ENCODE peak calls at places on chromosomes 11 and 22, in four cellular contexts. J, B, G and E are unnamed samples.

GRCh38 chr11:4539603-4540219 is 5.3 kb upstream of the OR52M1 start:
- DNase-seq in G (peak), B (peak), J (peak), E (peak)

GRCh38 chr11:130166457-130166784 is 6.8 kb downstream of the ST14 start:
- DNase-seq in B (peak), J (no peak), G (peak), E (peak)

GRCh38 chr22:41488596-41489385 is 19.9 kb downstream of the ACO2 start:
- DNase-seq in G (no peak), J (no peak), B (no peak), E (no peak)

GRCh38 chr11:61027141-61027840 is 55.8 kb downstream of the CD6 start:
- DNase-seq in G (no peak), J (no peak), B (no peak), E (no peak)

GRCh38 chr22:45686842-45687241 is 15.2 kb downstream of the ATXN10 start:
- DNase-seq in G (peak), J (no peak), B (no peak), E (no peak)

GRCh38 chr11:563812-564578 is 3.2 kb downstream of the RASSF7 start:
- DNase-seq in G (no peak), B (no peak), J (no peak), E (peak)

GRCh38 chr11:61854966-61855714 is 27.0 kb downstream of the FADS2 start:
- DNase-seq in J (no peak), B (no peak), G (no peak), E (no peak)

GRCh38 chr22:23055448-23056179 is 14.7 kb upstream of the GNAZ start:
- DNase-seq in B (no peak), G (no peak), J (no peak), E (no peak)

GRCh38 chr22:48251629-48252028 is 1489.2 kb downstream of the TBC1D22A start:
- DNase-seq in G (no peak), J (no peak), B (no peak), E (no peak)

GRCh38 chr22:46150615-46151423 is 493 bp downstream of the PPARA start:
- DNase-seq in G (no peak), B (peak), J (peak), E (peak)

GRCh38 chr11:8080674-8081590 is at the start of gene TUB:
- DNase-seq in B (no peak), J (peak), G (peak), E (peak)

GRCh38 chr11:48025293-48025982 is 45.1 kb downstream of the PTPRJ start:
- DNase-seq in B (no peak), G (no peak), J (no peak), E (no peak)

GRCh38 chr22:35728639-35729308 is 11.1 kb downstream of the APOL5 start:
- DNase-seq in B (no peak), G (no peak), J (no peak), E (peak)

GRCh38 chr11:64571050-64571409 is 20.0 kb upstream of the SLC22A12 start:
- DNase-seq in B (no peak), J (no peak), G (no peak), E (no peak)

GRCh38 chr11:82792822-82793569 is 59.3 kb upstream of the FAM181B start:
- DNase-seq in J (no peak), G (no peak), B (no peak), E (no peak)

GRCh38 chr11:70107191-70107590 is 29.1 kb downstream of the ANO1 start:
- DNase-seq in B (no peak), G (no peak), J (no peak), E (no peak)

GRCh38 chr11:119085523-119085878 is 820 bp downstream of the HMBS start:
- DNase-seq in B (no peak), G (no peak), J (peak), E (no peak)

GRCh38 chr11:47847892-47848635 is at the start of gene NUP160:
- DNase-seq in J (peak), B (peak), G (peak), E (peak)

GRCh38 chr11:62898027-62898426 is 17.3 kb downstream of the SLC3A2 start:
- DNase-seq in G (no peak), J (no peak), B (no peak), E (no peak)

GRCh38 chr22:45376703-45377102 is 36.7 kb downstream of the SMC1B start:
- DNase-seq in G (peak), J (no peak), B (peak), E (no peak)

GRCh38 chr22:19747574-19747973 is 13.0 kb upstream of the TBX1 start:
- DNase-seq in J (no peak), B (no peak), G (no peak), E (no peak)

GRCh38 chr11:120532511-120533196 is 21.1 kb downstream of the GRIK4 start:
- DNase-seq in J (no peak), G (peak), B (no peak), E (no peak)

GRCh38 chr11:103170865-103171264 is 61.6 kb downstream of the DYNC2H1 start:
- DNase-seq in B (no peak), G (peak), J (no peak), E (no peak)

GRCh38 chr11:1167256-1167655 is 9.5 kb downstream of the MUC5AC start:
- DNase-seq in G (no peak), B (no peak), J (no peak), E (no peak)

GRCh38 chr11:102293873-102294601 is 23.2 kb upstream of the BIRC3 start:
- DNase-seq in G (peak), J (peak), B (peak), E (no peak)

GRCh38 chr11:111512296-111513239 is at the start of gene BTG4:
- DNase-seq in J (peak), G (peak), B (no peak), E (peak)

GRCh38 chr11:128868851-128869671 is 2.0 kb upstream of the KCNJ1 start:
- DNase-seq in J (no peak), B (no peak), G (no peak), E (no peak)

DNA sequence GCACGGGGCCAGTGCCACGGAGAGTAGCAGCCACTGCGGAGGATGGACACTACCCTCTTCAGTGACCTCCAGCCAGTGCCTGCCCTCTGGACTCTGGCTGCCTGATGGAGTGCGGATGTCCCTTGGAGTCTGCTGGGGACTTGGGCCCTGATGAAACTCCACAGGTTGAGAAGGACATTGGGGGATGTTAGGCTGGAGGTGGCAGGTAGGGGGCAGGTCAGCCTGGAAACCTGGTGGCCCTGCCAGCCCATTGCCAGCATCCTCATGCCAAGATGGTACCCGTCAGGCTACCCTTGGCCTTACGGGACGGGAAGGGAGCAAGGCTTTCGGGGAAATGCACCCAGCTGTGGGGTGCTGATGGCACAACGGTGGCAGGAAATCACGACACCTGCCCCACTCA is 4.0 kb downstream of the CABP7 start:
- DNase-seq in B (no peak), G (no peak), J (no peak), E (no peak)
- TF ChIP-seq CTCF in B (no peak), G (no peak), J (no peak), E (no peak)

GRCh38 chr11:32385998-32386397 is 49.3 kb downstream of the WT1 start:
- DNase-seq in B (no peak), J (peak), G (peak), E (peak)
- TF ChIP-seq CTCF in B (no peak), J (no peak), G (peak), E (peak)

GRCh38 chr11:76947190-76947589 is 86.5 kb downstream of the ACER3 start:
- DNase-seq in J (no peak), B (no peak), G (no peak), E (no peak)

GRCh38 chr11:76944225-76944624 is 83.5 kb downstream of the ACER3 start:
- DNase-seq in G (no peak), J (no peak), B (no peak), E (no peak)

GRCh38 chr11:76946223-76946622 is 85.5 kb downstream of the ACER3 start:
- DNase-seq in G (no peak), J (no peak), B (no peak), E (no peak)

DNA sequence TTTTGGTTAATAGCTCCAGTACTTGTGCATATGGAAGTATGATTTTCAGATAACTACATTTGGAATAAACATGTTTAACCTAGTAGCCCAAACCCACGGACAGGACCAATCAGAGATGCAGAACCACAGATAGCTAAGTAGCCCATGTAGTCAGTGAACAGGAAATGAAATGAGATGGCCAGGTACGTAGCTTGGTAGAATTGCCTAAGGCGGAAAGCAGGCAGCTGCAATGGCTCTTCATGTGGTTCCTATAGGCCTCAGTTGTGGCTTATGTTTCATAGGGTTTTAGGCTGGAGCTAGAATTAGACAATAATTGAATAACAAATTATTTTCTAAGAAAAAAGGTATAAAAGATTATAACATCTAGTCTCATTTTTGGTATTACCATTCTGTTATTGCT is 86.4 kb upstream of the B3GNT6 start:
- DNase-seq in J (no peak), B (no peak), G (no peak), E (no peak)
- TF ChIP-seq CTCF in J (no peak), B (no peak), G (no peak), E (no peak)

GRCh38 chr11:66155387-66156073 is 85.5 kb downstream of the PACS1 start:
- DNase-seq in B (no peak), J (no peak), G (no peak), E (no peak)
- TF ChIP-seq CTCF in B (no peak), J (no peak), G (no peak), E (no peak)